ENCODE peak calls at places on chromosomes 6 and 20, in five cellular contexts. One of them, this sample, is unnamed.

GRCh38 chr6:95431637-95432228 is 145.6 kb upstream of the MANEA start:
- DNase-seq in hepatocyte: peak; percentile 59
- DNase-seq in HCT116: peak; percentile 23
- DNase-seq in GM23248: peak; percentile 38
- DNase-seq in H1: no peak
- DNase-seq in this sample: peak; percentile 37

GRCh38 chr6:109001554-109001953 is 93.1 kb downstream of the SESN1 start:
- DNase-seq in hepatocyte: no peak
- DNase-seq in GM23248: no peak
- DNase-seq in HCT116: no peak
- DNase-seq in H1: no peak
- DNase-seq in this sample: no peak

GRCh38 chr20:64073476-64074183 is 5.7 kb downstream of the RGS19 start:
- DNase-seq in H1: no peak
- DNase-seq in GM23248: no peak
- DNase-seq in HCT116: no peak
- DNase-seq in hepatocyte: no peak
- DNase-seq in this sample: no peak

GRCh38 chr20:42604998-42605970 is 584.4 kb downstream of the PTPRT start:
- DNase-seq in GM23248: no peak
- DNase-seq in hepatocyte: no peak
- DNase-seq in HCT116: no peak
- DNase-seq in H1: no peak
- DNase-seq in this sample: no peak

GRCh38 chr6:122749451-122750050 is 30.0 kb upstream of the FABP7 start:
- DNase-seq in H1: no peak
- DNase-seq in GM23248: no peak
- DNase-seq in hepatocyte: no peak
- DNase-seq in HCT116: no peak
- DNase-seq in this sample: no peak

GRCh38 chr6:17278289-17279061 is 2.7 kb upstream of the RBM24 start:
- DNase-seq in hepatocyte: no peak
- DNase-seq in HCT116: no peak
- DNase-seq in H1: no peak
- DNase-seq in GM23248: peak; percentile 85
- DNase-seq in this sample: no peak

GRCh38 chr6:8904754-8905153 is 469.4 kb upstream of the SLC35B3 start:
- DNase-seq in GM23248: no peak
- DNase-seq in hepatocyte: no peak
- DNase-seq in HCT116: no peak
- DNase-seq in H1: peak; percentile 10
- DNase-seq in this sample: peak; percentile 18

GRCh38 chr20:38110525-38111178 is 54.4 kb downstream of the TGM2 start:
- DNase-seq in HCT116: no peak
- DNase-seq in GM23248: no peak
- DNase-seq in H1: no peak
- DNase-seq in hepatocyte: no peak
- DNase-seq in this sample: no peak

GRCh38 chr6:161199845-161200244 is 74.0 kb downstream of the AGPAT4 start:
- DNase-seq in H1: no peak
- DNase-seq in GM23248: no peak
- DNase-seq in HCT116: no peak
- DNase-seq in hepatocyte: no peak
- DNase-seq in this sample: no peak

GRCh38 chr20:1293641-1294379 is 27.7 kb downstream of the SNPH start:
- DNase-seq in hepatocyte: no peak
- DNase-seq in GM23248: no peak
- DNase-seq in HCT116: no peak
- DNase-seq in H1: no peak
- DNase-seq in this sample: no peak

GRCh38 chr6:8065519-8065911 is 1.3 kb upstream of the BLOC1S5 start:
- DNase-seq in GM23248: peak; percentile 15
- DNase-seq in H1: no peak
- DNase-seq in HCT116: no peak
- DNase-seq in hepatocyte: no peak
- DNase-seq in this sample: no peak

GRCh38 chr6:167403427-167403826 is 78.5 kb downstream of the TTLL2 start:
- DNase-seq in HCT116: no peak
- DNase-seq in hepatocyte: no peak
- DNase-seq in GM23248: no peak
- DNase-seq in H1: no peak
- DNase-seq in this sample: no peak

GRCh38 chr6:18115356-18115755 is 7.1 kb downstream of the NHLRC1 start:
- DNase-seq in GM23248: no peak
- DNase-seq in HCT116: no peak
- DNase-seq in hepatocyte: no peak
- DNase-seq in H1: no peak
- DNase-seq in this sample: no peak

GRCh38 chr6:27352850-27353249 is 35.7 kb upstream of the ZNF391 start:
- DNase-seq in GM23248: no peak
- DNase-seq in H1: no peak
- DNase-seq in hepatocyte: no peak
- DNase-seq in HCT116: no peak
- DNase-seq in this sample: no peak

GRCh38 chr6:4970739-4971395 is 33.0 kb downstream of the RPP40 start:
- DNase-seq in HCT116: no peak
- DNase-seq in H1: no peak
- DNase-seq in GM23248: no peak
- DNase-seq in hepatocyte: no peak
- DNase-seq in this sample: no peak

GRCh38 chr20:49882171-49882970 is 33.0 kb downstream of the SPATA2 start:
- DNase-seq in H1: no peak
- DNase-seq in hepatocyte: no peak
- DNase-seq in HCT116: no peak
- DNase-seq in GM23248: no peak
- DNase-seq in this sample: no peak

GRCh38 chr6:35023091-35023490 is 118.0 kb downstream of the TCP11 start:
- DNase-seq in GM23248: no peak
- DNase-seq in HCT116: no peak
- DNase-seq in H1: no peak
- DNase-seq in hepatocyte: no peak
- DNase-seq in this sample: no peak

GRCh38 chr6:138594749-138595148 is 95.5 kb upstream of the NHSL1 start:
- DNase-seq in H1: no peak
- DNase-seq in HCT116: no peak
- DNase-seq in hepatocyte: no peak
- DNase-seq in GM23248: no peak
- DNase-seq in this sample: no peak

GRCh38 chr6:112187736-112188135 is 66.6 kb downstream of the LAMA4 start:
- DNase-seq in hepatocyte: no peak
- DNase-seq in H1: no peak
- DNase-seq in GM23248: no peak
- DNase-seq in HCT116: no peak
- DNase-seq in this sample: no peak

GRCh38 chr20:37394543-37395410 is 48.8 kb downstream of the SRC start:
- DNase-seq in H1: no peak
- DNase-seq in HCT116: no peak
- DNase-seq in hepatocyte: no peak
- DNase-seq in GM23248: no peak
- DNase-seq in this sample: peak; percentile 65

GRCh38 chr6:45882671-45883070 is 133.0 kb downstream of the CLIC5 start:
- DNase-seq in HCT116: no peak
- DNase-seq in H1: no peak
- DNase-seq in hepatocyte: no peak
- DNase-seq in GM23248: no peak
- DNase-seq in this sample: no peak

GRCh38 chr20:50521709-50522674 is 11.8 kb downstream of the PTPN1 start:
- DNase-seq in H1: no peak
- DNase-seq in GM23248: peak; percentile 39
- DNase-seq in hepatocyte: no peak
- DNase-seq in HCT116: no peak
- DNase-seq in this sample: no peak

GRCh38 chr6:52929321-52930164 is 20.0 kb upstream of the GSTA3 start:
- DNase-seq in GM23248: peak; percentile 98
- DNase-seq in H1: no peak
- DNase-seq in HCT116: peak; percentile 22
- DNase-seq in hepatocyte: peak; percentile 59
- DNase-seq in this sample: no peak

GRCh38 chr6:145350928-145351327 is 384.4 kb downstream of the EPM2A start:
- DNase-seq in H1: no peak
- DNase-seq in GM23248: no peak
- DNase-seq in HCT116: no peak
- DNase-seq in hepatocyte: no peak
- DNase-seq in this sample: no peak

GRCh38 chr6:50724381-50725124 is 11.2 kb downstream of the TFAP2D start:
- DNase-seq in HCT116: no peak
- DNase-seq in H1: no peak
- DNase-seq in GM23248: no peak
- DNase-seq in hepatocyte: no peak
- DNase-seq in this sample: peak; percentile 55
- TF ChIP-seq EZH2 in HCT116: no peak
- TF ChIP-seq EZH2 in H1: peak; percentile 91
- TF ChIP-seq EZH2 in GM23248: no peak
- TF ChIP-seq EZH2 in hepatocyte: peak; percentile 40
- TF ChIP-seq EZH2 in this sample: peak; percentile 95

GRCh38 chr6:36804549-36804948 is 34.7 kb downstream of the CPNE5 start:
- DNase-seq in hepatocyte: no peak
- DNase-seq in HCT116: no peak
- DNase-seq in GM23248: no peak
- DNase-seq in H1: no peak
- DNase-seq in this sample: no peak

GRCh38 chr6:36805917-36806316 is 33.3 kb downstream of the CPNE5 start:
- DNase-seq in GM23248: no peak
- DNase-seq in HCT116: no peak
- DNase-seq in hepatocyte: no peak
- DNase-seq in H1: no peak
- DNase-seq in this sample: peak; percentile 35

GRCh38 chr6:36803482-36803881 is 35.8 kb downstream of the CPNE5 start:
- DNase-seq in H1: no peak
- DNase-seq in GM23248: no peak
- DNase-seq in hepatocyte: no peak
- DNase-seq in HCT116: no peak
- DNase-seq in this sample: no peak

GRCh38 chr6:36803908-36804307 is 35.3 kb downstream of the CPNE5 start:
- DNase-seq in GM23248: no peak
- DNase-seq in HCT116: no peak
- DNase-seq in hepatocyte: no peak
- DNase-seq in H1: no peak
- DNase-seq in this sample: no peak

GRCh38 chr6:36805107-36805797 is 34.0 kb downstream of the CPNE5 start:
- DNase-seq in H1: no peak
- DNase-seq in hepatocyte: no peak
- DNase-seq in HCT116: no peak
- DNase-seq in GM23248: no peak
- DNase-seq in this sample: peak; percentile 57
- H3K4me2 ChIP-seq in H1: no peak overlapping the region
- H3K4me2 ChIP-seq in hepatocyte: no peak overlapping the region
- H3K4me2 ChIP-seq in HCT116: no peak overlapping the region
- H3K4me2 ChIP-seq in GM23248: no peak overlapping the region
- H3K4me2 ChIP-seq in this sample: peak overlapping the region; percentile 46

GRCh38 chr6:33198853-33199436 is 1.5 kb downstream of the RXRB start:
- DNase-seq in hepatocyte: no peak
- DNase-seq in H1: no peak
- DNase-seq in GM23248: no peak
- DNase-seq in HCT116: no peak
- DNase-seq in this sample: no peak
- H3K4me1 ChIP-seq in hepatocyte: peaks cover 20% of the 10 kb centered on the region
- H3K4me1 ChIP-seq in H1: peaks cover 6% of the 10 kb centered on the region
- H3K4me1 ChIP-seq in GM23248: peaks cover 11% of the 10 kb centered on the region
- H3K4me1 ChIP-seq in HCT116: peaks cover 27% of the 10 kb centered on the region
- H3K4me1 ChIP-seq in this sample: peaks cover 14% of the 10 kb centered on the region

DNA sequence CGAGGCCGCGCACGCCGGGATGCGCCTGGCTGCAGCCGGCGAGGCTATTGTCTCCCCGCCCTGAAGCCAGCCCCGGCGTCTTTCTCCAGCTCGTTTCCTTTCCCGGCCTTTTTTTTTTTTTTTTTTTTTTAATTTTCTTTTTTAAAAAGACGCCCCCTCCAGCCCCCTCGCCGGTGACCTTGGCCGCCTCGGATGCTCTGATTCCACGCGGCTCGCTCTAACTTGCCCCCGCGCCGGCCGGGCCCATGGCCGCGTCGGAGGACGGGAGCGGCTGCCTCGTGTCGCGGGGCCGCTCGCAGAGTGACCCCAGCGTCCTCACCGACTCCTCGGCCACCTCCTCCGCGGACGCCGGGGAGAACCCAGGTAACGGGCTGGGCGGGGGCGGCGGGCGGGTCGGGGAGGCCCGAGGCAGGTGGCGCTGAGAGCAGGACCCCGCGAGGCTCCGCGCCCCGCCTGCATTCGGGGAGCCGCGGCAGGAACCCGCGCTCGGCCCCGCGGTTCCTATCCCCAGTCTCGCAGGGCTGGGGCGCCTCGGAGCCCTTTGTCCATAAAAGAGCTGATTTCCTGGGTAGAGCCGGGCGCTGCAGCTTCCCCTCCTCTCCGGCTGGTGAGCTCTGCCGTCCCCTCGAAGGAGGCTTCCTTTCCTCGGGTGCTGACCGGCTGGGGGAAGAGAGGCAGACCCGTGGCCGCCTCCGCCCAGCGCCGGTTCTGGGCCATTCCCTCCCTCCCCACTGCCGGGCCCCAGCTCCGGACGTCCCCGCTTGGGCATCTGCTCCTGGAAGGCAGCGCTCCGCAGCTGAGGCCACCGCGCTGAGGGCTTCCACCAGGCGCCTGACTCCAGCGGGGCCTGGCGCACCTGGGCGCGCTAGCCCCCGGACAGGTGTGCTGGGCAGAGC is 678 bp downstream of the PHACTR3 start:
- DNase-seq in HCT116: no peak
- DNase-seq in GM23248: peak; percentile 15
- DNase-seq in hepatocyte: peak; percentile 20
- DNase-seq in H1: no peak
- DNase-seq in this sample: peak; percentile 54
- TF ChIP-seq EZH2 in HCT116: no peak
- TF ChIP-seq EZH2 in GM23248: no peak
- TF ChIP-seq EZH2 in hepatocyte: peak; percentile 89
- TF ChIP-seq EZH2 in H1: peak; percentile 26
- TF ChIP-seq EZH2 in this sample: peak; percentile 83

GRCh38 chr6:118708055-118708454 is 56.7 kb upstream of the CEP85L start:
- DNase-seq in GM23248: peak; percentile 70
- DNase-seq in hepatocyte: no peak
- DNase-seq in H1: no peak
- DNase-seq in HCT116: no peak
- DNase-seq in this sample: no peak

GRCh38 chr6:118712955-118713354 is 61.6 kb upstream of the CEP85L start:
- DNase-seq in HCT116: no peak
- DNase-seq in hepatocyte: no peak
- DNase-seq in GM23248: peak; percentile 80
- DNase-seq in H1: no peak
- DNase-seq in this sample: no peak

GRCh38 chr6:118708736-118709135 is 57.3 kb upstream of the CEP85L start:
- DNase-seq in HCT116: no peak
- DNase-seq in H1: no peak
- DNase-seq in hepatocyte: no peak
- DNase-seq in GM23248: peak; percentile 75
- DNase-seq in this sample: no peak

GRCh38 chr6:118709859-118710350 is 58.5 kb upstream of the CEP85L start:
- DNase-seq in GM23248: peak; percentile 77
- DNase-seq in hepatocyte: no peak
- DNase-seq in H1: no peak
- DNase-seq in HCT116: no peak
- DNase-seq in this sample: no peak

GRCh38 chr6:118710616-118711015 is 59.2 kb upstream of the CEP85L start:
- DNase-seq in GM23248: no peak
- DNase-seq in hepatocyte: no peak
- DNase-seq in HCT116: no peak
- DNase-seq in H1: no peak
- DNase-seq in this sample: no peak
- H3K4me2 ChIP-seq in GM23248: no peak overlapping the region
- H3K4me2 ChIP-seq in hepatocyte: no peak overlapping the region
- H3K4me2 ChIP-seq in HCT116: no peak overlapping the region
- H3K4me2 ChIP-seq in H1: no peak overlapping the region
- H3K4me2 ChIP-seq in this sample: no peak overlapping the region

GRCh38 chr6:44373051-44373450 is 14.5 kb upstream of the CDC5L start:
- DNase-seq in hepatocyte: no peak
- DNase-seq in HCT116: no peak
- DNase-seq in H1: no peak
- DNase-seq in GM23248: peak; percentile 11
- DNase-seq in this sample: no peak
- H3K4me1 ChIP-seq in hepatocyte: no peaks in the 10 kb centered on the region
- H3K4me1 ChIP-seq in HCT116: no peaks in the 10 kb centered on the region
- H3K4me1 ChIP-seq in H1: no peaks in the 10 kb centered on the region
- H3K4me1 ChIP-seq in GM23248: no peaks in the 10 kb centered on the region
- H3K4me1 ChIP-seq in this sample: no peaks in the 10 kb centered on the region